ENCODE peak calls at places on chromosomes 5 and 9, in four cellular contexts. J is AG10803, F is AG04450, Z is tibial artery. H is an unnamed sample.

GRCh38 chr5:149563461-149563860 is 12.2 kb upstream of the CSNK1A1 start:
- DNase-seq in J (peak; percentile 48), F (no peak), Z (no peak), H (no peak)

GRCh38 chr9:98943682-98944129 is at the start of gene COL15A1:
- DNase-seq in J (no peak), F (no peak), Z (no peak), H (peak; percentile 66)

GRCh38 chr5:134275822-134276221 is 49.9 kb upstream of the PPP2CA start:
- DNase-seq in J (no peak), F (no peak), Z (no peak), H (no peak)

GRCh38 chr5:127957183-127957582 is 126.4 kb upstream of the SLC12A2 start:
- DNase-seq in J (peak; percentile 85), F (peak; percentile 27), Z (no peak), H (peak; percentile 18)

GRCh38 chr5:106019271-106019670 is 1651.5 kb downstream of the EFNA5 start:
- DNase-seq in J (no peak), F (no peak), Z (no peak), H (no peak)

GRCh38 chr5:120017523-120017922 is 388.2 kb downstream of the FAM170A start:
- DNase-seq in J (peak; percentile 51), F (no peak), Z (no peak), H (no peak)

GRCh38 chr9:89497181-89497963 is 541 bp downstream of the SEMA4D start:
- DNase-seq in J (no peak), F (no peak), Z (no peak), H (no peak)

GRCh38 chr9:93813687-93814560 is 141.2 kb downstream of the BARX1 start:
- DNase-seq in J (no peak), F (no peak), Z (no peak), H (no peak)

GRCh38 chr5:174612686-174613085 is 111.7 kb upstream of the MSX2 start:
- DNase-seq in J (no peak), F (no peak), Z (no peak), H (no peak)

GRCh38 chr5:132905938-132906337 is 32.5 kb downstream of the LEAP2 start:
- DNase-seq in J (peak; percentile 62), F (peak; percentile 23), Z (no peak), H (no peak)

GRCh38 chr5:177604656-177605055 is 4.7 kb downstream of the B4GALT7 start:
- DNase-seq in J (no peak), F (no peak), Z (no peak), H (no peak)

GRCh38 chr5:162209005-162209605 is 141.5 kb downstream of the GABRG2 start:
- DNase-seq in J (no peak), F (no peak), Z (no peak), H (no peak)

GRCh38 chr5:39948867-39949468 is 524.2 kb upstream of the DAB2 start:
- DNase-seq in J (peak; percentile 73), F (peak; percentile 44), Z (peak; percentile 52), H (no peak)

GRCh38 chr9:72753261-72753893 is 199.5 kb downstream of the ALDH1A1 start:
- DNase-seq in J (peak; percentile 11), F (no peak), Z (no peak), H (no peak)

GRCh38 chr5:179818746-179819295 is 1.9 kb upstream of the SQSTM1 start:
- DNase-seq in J (peak; percentile 90), F (peak; percentile 81), Z (peak; percentile 95), H (peak; percentile 96)

GRCh38 chr5:82748688-82749091 is 328.5 kb downstream of the TMEM167A start:
- DNase-seq in J (no peak), F (no peak), Z (no peak), H (no peak)

GRCh38 chr5:133290669-133291235 is 238.9 kb downstream of the HSPA4 start:
- DNase-seq in J (no peak), F (no peak), Z (no peak), H (no peak)

GRCh38 chr5:156367602-156368001 is 40.6 kb downstream of the SGCD start:
- DNase-seq in J (peak; percentile 98), F (peak; percentile 61), Z (peak; percentile 30), H (no peak)

GRCh38 chr5:60649288-60649917 is 50.6 kb downstream of the DEPDC1B start:
- DNase-seq in J (peak; percentile 48), F (peak; percentile 11), Z (no peak), H (no peak)
- H3K4me3 ChIP-seq in J (no peak overlapping the region), F (no peak overlapping the region), Z (no peak overlapping the region), H (no peak overlapping the region)

GRCh38 chr9:10272830-10273229 is 340.0 kb downstream of the PTPRD start:
- DNase-seq in J (no peak), F (no peak), Z (no peak), H (no peak)

GRCh38 chr9:10274156-10274555 is 338.6 kb downstream of the PTPRD start:
- DNase-seq in J (no peak), F (no peak), Z (no peak), H (no peak)

DNA sequence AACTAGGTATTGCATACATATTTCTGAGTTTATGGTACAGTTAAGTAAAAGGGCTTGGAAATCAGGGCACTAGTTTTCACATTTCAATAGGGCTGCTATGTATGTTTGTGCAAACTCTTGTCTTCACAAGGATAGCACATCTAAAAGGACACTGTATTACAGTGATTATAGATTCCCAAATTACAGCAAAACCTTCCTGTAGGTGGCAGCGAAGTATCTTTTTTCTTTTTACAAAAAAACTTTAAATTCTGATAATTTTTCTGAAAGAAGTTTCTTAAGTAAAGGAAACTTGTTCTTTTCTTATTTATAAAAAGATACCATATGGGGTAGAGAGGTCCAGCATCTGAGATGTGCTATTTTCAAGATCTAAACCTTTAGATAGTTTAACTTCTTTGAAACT is 337.8 kb downstream of the PTPRD start:
- DNase-seq in J (no peak), F (no peak), Z (no peak), H (no peak)
- TF ChIP-seq CTCF in J (no peak), F (peak; percentile 21), Z (peak; percentile 6), H (no peak)

DNA sequence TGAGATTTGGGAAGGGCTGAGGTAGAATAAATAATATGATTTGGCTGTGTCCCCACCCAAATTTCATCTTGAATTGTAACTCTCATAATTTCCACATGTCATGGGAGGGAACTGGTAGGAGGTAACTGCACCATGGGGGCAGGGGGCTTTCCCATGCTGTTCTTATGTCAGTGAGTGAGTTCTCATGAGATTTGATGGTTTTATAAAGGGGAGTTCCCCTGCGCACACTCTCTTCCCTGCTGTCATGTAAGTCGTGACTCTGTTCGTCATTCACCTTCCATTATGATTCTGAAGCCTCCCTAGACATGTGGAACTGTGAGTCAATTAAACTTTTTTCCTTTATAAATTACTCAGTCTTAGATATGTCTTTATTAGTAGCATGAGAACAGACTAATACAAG is 115.5 kb upstream of the STARD4 start:
- DNase-seq in J (no peak), F (no peak), Z (no peak), H (no peak)
- H3K4me3 ChIP-seq in J (no peak overlapping the region), F (no peak overlapping the region), Z (no peak overlapping the region), H (no peak overlapping the region)

GRCh38 chr9:36911037-36911436 is 123.0 kb downstream of the PAX5 start:
- DNase-seq in J (no peak), F (no peak), Z (no peak), H (no peak)
- TF ChIP-seq CTCF in J (no peak), F (no peak), Z (no peak), H (no peak)

DNA sequence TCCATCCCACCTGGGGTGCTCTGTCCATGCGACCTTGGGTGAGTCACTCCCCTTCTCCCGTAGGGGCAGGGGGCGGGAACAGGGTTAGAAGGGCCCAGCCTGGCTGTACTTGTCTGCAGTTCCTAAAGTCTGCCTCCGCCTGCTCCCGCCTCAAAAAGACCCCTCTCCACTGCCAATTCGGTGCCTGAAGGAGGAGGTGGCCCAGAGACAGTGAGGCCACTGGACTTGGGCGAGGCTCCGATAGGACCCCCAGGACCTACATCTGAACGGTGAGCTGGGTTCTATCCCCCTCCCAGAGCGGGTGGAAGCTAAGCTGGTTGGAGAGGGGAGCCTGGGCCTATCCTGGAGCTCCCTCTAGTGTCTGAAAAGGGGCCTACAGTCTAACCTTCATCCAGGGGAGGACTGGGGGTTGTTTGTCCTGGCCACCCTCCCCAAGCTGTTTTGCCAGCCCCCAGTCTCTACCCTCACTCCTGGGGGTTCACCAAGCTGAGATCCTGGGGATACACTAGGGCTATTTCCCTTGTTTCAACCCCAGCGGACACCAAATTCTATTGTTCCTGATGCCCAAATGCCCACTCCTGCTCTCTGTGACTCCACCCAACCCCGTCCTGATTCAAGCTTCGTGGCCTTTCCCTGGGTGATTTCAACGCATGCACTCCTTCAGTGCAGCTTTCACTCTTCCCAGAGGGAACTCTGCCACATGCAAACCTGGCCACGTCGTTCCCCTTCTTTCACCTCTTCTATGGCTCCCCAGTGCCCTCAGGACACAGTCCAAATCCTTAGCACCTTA is 6.1 kb upstream of the CRB2 start:
- DNase-seq in J (peak; percentile 44), F (peak; percentile 13), Z (no peak), H (no peak)
- H3K4me3 ChIP-seq in J (no peak overlapping the region), F (no peak overlapping the region), Z (no peak overlapping the region), H (no peak overlapping the region)

DNA sequence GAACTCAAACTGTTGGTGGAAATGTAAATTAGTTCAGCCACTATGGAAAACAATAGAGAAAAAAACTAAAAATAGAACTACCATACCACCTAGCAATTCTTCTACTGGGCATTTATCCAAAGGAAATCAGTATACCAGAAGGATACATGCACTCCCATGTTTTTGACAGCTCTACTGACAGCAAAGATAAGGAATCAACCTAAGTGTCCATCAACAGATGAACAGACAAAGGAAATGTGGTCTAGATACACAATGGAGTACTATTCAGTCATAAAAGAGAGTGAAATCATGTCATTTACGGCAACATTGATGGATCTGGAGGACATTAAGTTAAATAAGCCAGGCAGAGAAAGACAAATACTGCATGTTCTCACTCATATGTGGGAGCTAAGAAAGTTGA is 21.8 kb upstream of the C9orf40 start:
- DNase-seq in J (no peak), F (no peak), Z (no peak), H (no peak)
- TF ChIP-seq CTCF in J (no peak), F (no peak), Z (no peak), H (no peak)

DNA sequence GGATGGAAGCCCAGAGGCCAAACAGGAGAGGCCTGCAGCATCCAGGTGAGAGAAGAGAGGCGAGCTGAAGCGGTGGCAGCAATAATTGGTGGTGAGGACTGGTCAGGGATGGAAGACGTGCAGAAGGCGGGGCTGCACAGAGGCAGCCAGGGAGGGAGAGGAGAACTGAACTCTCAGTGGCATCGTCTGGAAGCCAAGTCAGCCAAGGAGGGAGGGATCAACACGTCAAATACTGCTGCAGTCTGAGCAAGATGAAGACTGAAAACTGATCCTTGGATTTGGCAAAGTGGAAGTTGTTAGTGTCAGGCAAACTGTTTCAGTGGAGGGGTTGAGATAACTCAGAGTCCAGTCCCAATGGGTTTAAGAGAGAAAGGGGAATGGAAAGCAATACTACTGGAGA is 145.4 kb downstream of the CDK5RAP2 start:
- DNase-seq in J (peak; percentile 61), F (peak; percentile 72), Z (peak; percentile 67), H (no peak)
- H3K4me3 ChIP-seq in J (no peak overlapping the region), F (no peak overlapping the region), Z (no peak overlapping the region), H (no peak overlapping the region)

GRCh38 chr9:123597926-123598556 is 242.0 kb downstream of the CRB2 start:
- DNase-seq in J (no peak), F (no peak), Z (no peak), H (no peak)
- TF ChIP-seq CTCF in J (no peak), F (no peak), Z (no peak), H (no peak)

GRCh38 chr5:75275736-75276135 is 39.1 kb upstream of the ANKRD31 start:
- DNase-seq in J (no peak), F (no peak), Z (no peak), H (no peak)
- H3K4me3 ChIP-seq in J (no peak overlapping the region), F (no peak overlapping the region), Z (no peak overlapping the region), H (no peak overlapping the region)